ENCODE peak calls at places on chromosomes 3 and 15, in six cellular contexts. One of them, this sample, is unnamed.

GRCh38 chr3:149579161-149579560 is 78.7 kb downstream of the WWTR1 start:
- DNase-seq in fibroblast of villous mesenchyme: no peak
- DNase-seq in bronchial epithelial cell: no peak
- DNase-seq in AG10803: no peak
- DNase-seq in endothelial cell: no peak
- DNase-seq in heart left ventricle: no peak
- DNase-seq in this sample: no peak

GRCh38 chr3:73498764-73499622 is 125.7 kb downstream of the PDZRN3 start:
- DNase-seq in AG10803: peak
- DNase-seq in endothelial cell: no peak
- DNase-seq in heart left ventricle: no peak
- DNase-seq in fibroblast of villous mesenchyme: no peak
- DNase-seq in bronchial epithelial cell: no peak
- DNase-seq in this sample: no peak

GRCh38 chr3:141425523-141426233 is 57.4 kb downstream of the ZBTB38 start:
- DNase-seq in AG10803: peak
- DNase-seq in endothelial cell: no peak
- DNase-seq in heart left ventricle: no peak
- DNase-seq in fibroblast of villous mesenchyme: no peak
- DNase-seq in bronchial epithelial cell: no peak
- DNase-seq in this sample: no peak

GRCh38 chr3:164267031-164267430 is 811.3 kb downstream of the SI start:
- DNase-seq in bronchial epithelial cell: no peak
- DNase-seq in endothelial cell: no peak
- DNase-seq in AG10803: no peak
- DNase-seq in fibroblast of villous mesenchyme: no peak
- DNase-seq in heart left ventricle: no peak
- DNase-seq in this sample: no peak

GRCh38 chr3:186277268-186277909 is 84.6 kb downstream of the DGKG start:
- DNase-seq in bronchial epithelial cell: peak
- DNase-seq in fibroblast of villous mesenchyme: peak
- DNase-seq in AG10803: peak
- DNase-seq in endothelial cell: peak
- DNase-seq in heart left ventricle: no peak
- DNase-seq in this sample: no peak

GRCh38 chr15:36903922-36904479 is 196.3 kb downstream of the MEIS2 start:
- DNase-seq in fibroblast of villous mesenchyme: no peak
- DNase-seq in heart left ventricle: no peak
- DNase-seq in AG10803: no peak
- DNase-seq in endothelial cell: no peak
- DNase-seq in bronchial epithelial cell: peak
- DNase-seq in this sample: no peak

GRCh38 chr3:124275421-124275820 is 283.5 kb upstream of the ROPN1 start:
- DNase-seq in heart left ventricle: no peak
- DNase-seq in endothelial cell: no peak
- DNase-seq in bronchial epithelial cell: no peak
- DNase-seq in fibroblast of villous mesenchyme: no peak
- DNase-seq in AG10803: no peak
- DNase-seq in this sample: no peak

GRCh38 chr3:123202451-123202850 is 708 bp downstream of the SEC22A start:
- DNase-seq in bronchial epithelial cell: peak
- DNase-seq in endothelial cell: peak
- DNase-seq in AG10803: no peak
- DNase-seq in heart left ventricle: no peak
- DNase-seq in fibroblast of villous mesenchyme: peak
- DNase-seq in this sample: no peak

GRCh38 chr15:57376695-57377477 is 581 bp downstream of the CGNL1 start:
- DNase-seq in heart left ventricle: peak
- DNase-seq in fibroblast of villous mesenchyme: no peak
- DNase-seq in AG10803: no peak
- DNase-seq in bronchial epithelial cell: peak
- DNase-seq in endothelial cell: peak
- DNase-seq in this sample: peak

GRCh38 chr15:58526647-58527192 is 94.9 kb downstream of the LIPC start:
- DNase-seq in endothelial cell: no peak
- DNase-seq in AG10803: no peak
- DNase-seq in fibroblast of villous mesenchyme: no peak
- DNase-seq in bronchial epithelial cell: no peak
- DNase-seq in heart left ventricle: no peak
- DNase-seq in this sample: no peak

GRCh38 chr15:90460142-90460824 is 69.4 kb upstream of the CRTC3 start:
- DNase-seq in fibroblast of villous mesenchyme: peak
- DNase-seq in heart left ventricle: no peak
- DNase-seq in AG10803: no peak
- DNase-seq in endothelial cell: no peak
- DNase-seq in bronchial epithelial cell: no peak
- DNase-seq in this sample: no peak

GRCh38 chr3:45071075-45071474 is 45.0 kb downstream of the CLEC3B start:
- DNase-seq in heart left ventricle: no peak
- DNase-seq in bronchial epithelial cell: no peak
- DNase-seq in fibroblast of villous mesenchyme: no peak
- DNase-seq in endothelial cell: no peak
- DNase-seq in AG10803: no peak
- DNase-seq in this sample: no peak

GRCh38 chr3:132083583-132084372 is 49.0 kb upstream of the CPNE4 start:
- DNase-seq in fibroblast of villous mesenchyme: no peak
- DNase-seq in endothelial cell: no peak
- DNase-seq in AG10803: peak
- DNase-seq in heart left ventricle: no peak
- DNase-seq in bronchial epithelial cell: peak
- DNase-seq in this sample: no peak

GRCh38 chr3:135134717-135135116 is 339.7 kb downstream of the EPHB1 start:
- DNase-seq in endothelial cell: no peak
- DNase-seq in AG10803: no peak
- DNase-seq in bronchial epithelial cell: no peak
- DNase-seq in fibroblast of villous mesenchyme: no peak
- DNase-seq in heart left ventricle: no peak
- DNase-seq in this sample: no peak

GRCh38 chr3:13348671-13349396 is 71.3 kb downstream of the NUP210 start:
- DNase-seq in endothelial cell: peak
- DNase-seq in heart left ventricle: no peak
- DNase-seq in bronchial epithelial cell: no peak
- DNase-seq in AG10803: peak
- DNase-seq in fibroblast of villous mesenchyme: no peak
- DNase-seq in this sample: no peak

GRCh38 chr3:187319699-187320302 is 28.3 kb upstream of the MASP1 start:
- DNase-seq in heart left ventricle: peak
- DNase-seq in AG10803: peak
- DNase-seq in endothelial cell: peak
- DNase-seq in fibroblast of villous mesenchyme: peak
- DNase-seq in bronchial epithelial cell: peak
- DNase-seq in this sample: peak

GRCh38 chr15:52567886-52568568 is 803 bp downstream of the ARPP19 start:
- DNase-seq in AG10803: peak
- DNase-seq in fibroblast of villous mesenchyme: peak
- DNase-seq in bronchial epithelial cell: peak
- DNase-seq in heart left ventricle: no peak
- DNase-seq in endothelial cell: no peak
- DNase-seq in this sample: peak

DNA sequence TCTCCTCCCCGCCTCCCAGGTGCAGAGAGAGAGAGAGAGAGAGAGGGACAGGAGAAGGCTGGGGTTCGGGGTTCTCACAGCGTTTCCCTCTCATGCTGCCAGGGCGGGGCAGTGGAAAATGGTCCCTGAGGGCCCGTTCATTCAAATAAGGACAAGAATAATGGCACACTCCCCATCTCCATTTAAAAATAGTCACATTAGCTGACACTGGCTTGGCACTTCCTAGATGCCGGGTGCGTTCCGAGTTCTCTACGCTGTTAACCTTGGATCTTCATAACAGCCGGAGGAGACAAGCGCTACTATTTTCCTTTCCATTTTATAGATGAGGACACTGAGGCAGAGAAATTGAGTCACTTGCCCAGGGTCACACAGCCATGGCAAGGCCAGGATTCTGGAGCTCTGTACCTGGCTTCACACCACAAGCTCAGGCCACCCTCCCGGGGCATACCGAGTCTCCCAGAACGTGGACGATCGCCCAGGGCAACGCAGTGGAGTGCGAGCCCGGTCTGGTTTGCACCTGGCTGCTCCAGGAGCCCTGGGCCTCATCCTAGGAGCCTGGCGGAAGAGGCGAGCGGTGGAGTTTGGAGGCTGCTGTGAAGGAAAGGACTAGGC is 608 bp upstream of the SLC6A6 start:
- DNase-seq in AG10803: no peak
- DNase-seq in fibroblast of villous mesenchyme: no peak
- DNase-seq in bronchial epithelial cell: no peak
- DNase-seq in heart left ventricle: no peak
- DNase-seq in endothelial cell: no peak
- DNase-seq in this sample: no peak
- TF ChIP-seq CTCF in AG10803: no peak
- TF ChIP-seq CTCF in fibroblast of villous mesenchyme: no peak
- TF ChIP-seq CTCF in bronchial epithelial cell: no peak
- TF ChIP-seq CTCF in heart left ventricle: no peak
- TF ChIP-seq CTCF in endothelial cell: no peak
- TF ChIP-seq CTCF in this sample: no peak

DNA sequence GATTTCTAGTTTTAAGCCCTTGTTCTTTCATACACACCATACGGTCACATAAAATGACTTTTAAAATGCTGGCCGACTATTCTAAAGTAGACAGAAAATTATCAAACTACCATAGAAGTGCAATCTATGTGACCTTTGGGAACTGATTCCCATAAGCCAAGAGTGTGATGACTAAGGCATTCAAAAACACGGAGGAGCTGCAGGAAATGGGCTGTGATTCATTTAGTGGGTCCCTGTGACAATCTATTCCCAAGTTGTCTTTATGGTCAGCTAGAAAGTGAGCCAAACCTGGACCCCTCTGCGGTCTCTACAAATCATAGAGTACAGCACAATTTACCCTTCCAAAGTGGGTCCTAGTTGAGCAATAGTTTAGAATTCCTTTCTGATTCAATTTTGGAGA is 251.5 kb upstream of the CBLB start:
- DNase-seq in heart left ventricle: no peak
- DNase-seq in AG10803: peak
- DNase-seq in fibroblast of villous mesenchyme: peak
- DNase-seq in endothelial cell: no peak
- DNase-seq in bronchial epithelial cell: peak
- DNase-seq in this sample: no peak
- TF ChIP-seq CTCF in heart left ventricle: no peak
- TF ChIP-seq CTCF in AG10803: no peak
- TF ChIP-seq CTCF in fibroblast of villous mesenchyme: no peak
- TF ChIP-seq CTCF in endothelial cell: no peak
- TF ChIP-seq CTCF in bronchial epithelial cell: no peak
- TF ChIP-seq CTCF in this sample: no peak

GRCh38 chr3:196749125-196749524 is 9.5 kb downstream of the PAK2 start:
- DNase-seq in endothelial cell: no peak
- DNase-seq in fibroblast of villous mesenchyme: no peak
- DNase-seq in bronchial epithelial cell: no peak
- DNase-seq in heart left ventricle: no peak
- DNase-seq in AG10803: no peak
- DNase-seq in this sample: no peak
- TF ChIP-seq CTCF in endothelial cell: no peak
- TF ChIP-seq CTCF in fibroblast of villous mesenchyme: no peak
- TF ChIP-seq CTCF in bronchial epithelial cell: no peak
- TF ChIP-seq CTCF in heart left ventricle: no peak
- TF ChIP-seq CTCF in AG10803: no peak
- TF ChIP-seq CTCF in this sample: no peak

DNA sequence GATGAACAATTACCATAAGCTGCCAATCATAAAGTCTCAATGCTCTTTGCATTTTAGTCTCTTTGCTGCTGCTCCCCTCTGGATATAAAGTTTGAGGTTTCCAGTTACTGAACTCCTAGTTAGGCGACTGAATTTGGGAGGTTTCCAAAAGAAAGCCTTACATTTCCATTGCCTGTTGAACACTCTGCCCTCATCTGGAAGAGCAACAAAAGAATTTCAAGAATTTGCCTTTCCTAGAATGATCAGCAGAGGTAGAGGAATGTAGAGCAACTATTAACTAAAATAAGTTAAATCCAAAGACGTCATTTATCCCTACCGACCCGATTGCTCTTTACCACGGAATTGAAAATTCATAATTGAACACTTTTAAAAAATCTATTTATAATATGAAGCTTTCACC is 53.4 kb upstream of the PRICKLE2 start:
- DNase-seq in bronchial epithelial cell: no peak
- DNase-seq in AG10803: peak
- DNase-seq in heart left ventricle: no peak
- DNase-seq in fibroblast of villous mesenchyme: no peak
- DNase-seq in endothelial cell: no peak
- DNase-seq in this sample: no peak
- TF ChIP-seq CTCF in bronchial epithelial cell: no peak
- TF ChIP-seq CTCF in AG10803: no peak
- TF ChIP-seq CTCF in heart left ventricle: no peak
- TF ChIP-seq CTCF in fibroblast of villous mesenchyme: no peak
- TF ChIP-seq CTCF in endothelial cell: no peak
- TF ChIP-seq CTCF in this sample: no peak

DNA sequence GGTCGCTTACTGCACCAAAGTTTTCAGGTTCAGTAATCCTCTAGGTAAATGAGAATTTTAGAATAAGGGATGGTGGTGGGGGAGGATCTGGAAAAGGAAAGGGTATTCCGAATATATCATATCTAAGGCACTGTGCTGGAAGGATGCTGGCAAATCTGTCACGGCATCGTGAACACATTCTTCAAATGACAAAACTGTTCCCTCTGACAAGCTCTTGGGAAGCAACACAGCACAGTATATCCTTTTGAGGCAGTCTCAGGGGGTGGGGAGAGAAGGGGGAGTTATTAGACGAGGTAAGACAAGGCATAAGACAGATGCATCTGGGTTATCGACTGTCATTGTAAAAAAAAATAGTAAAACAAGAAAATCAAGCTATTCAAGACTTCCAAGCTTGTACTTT is 289.6 kb upstream of the LRRN1 start:
- DNase-seq in fibroblast of villous mesenchyme: no peak
- DNase-seq in bronchial epithelial cell: no peak
- DNase-seq in heart left ventricle: no peak
- DNase-seq in AG10803: no peak
- DNase-seq in endothelial cell: no peak
- DNase-seq in this sample: no peak
- TF ChIP-seq CTCF in fibroblast of villous mesenchyme: no peak
- TF ChIP-seq CTCF in bronchial epithelial cell: no peak
- TF ChIP-seq CTCF in heart left ventricle: no peak
- TF ChIP-seq CTCF in AG10803: no peak
- TF ChIP-seq CTCF in endothelial cell: no peak
- TF ChIP-seq CTCF in this sample: no peak

GRCh38 chr3:173275740-173276139 is 121.8 kb upstream of the NLGN1 start:
- DNase-seq in endothelial cell: no peak
- DNase-seq in bronchial epithelial cell: no peak
- DNase-seq in fibroblast of villous mesenchyme: no peak
- DNase-seq in heart left ventricle: no peak
- DNase-seq in AG10803: no peak
- DNase-seq in this sample: no peak
- TF ChIP-seq CTCF in endothelial cell: no peak
- TF ChIP-seq CTCF in bronchial epithelial cell: no peak
- TF ChIP-seq CTCF in fibroblast of villous mesenchyme: no peak
- TF ChIP-seq CTCF in heart left ventricle: no peak
- TF ChIP-seq CTCF in AG10803: no peak
- TF ChIP-seq CTCF in this sample: no peak

This sample was measured in progenitor cell of endocrine pancreas.